ENCODE peak calls at places on chromosomes 16 and 17, in four cellular contexts. X, I, A and G are unnamed samples. For H3K36me3, the result is how much of the 10 kb centered on the place peaks cover.

GRCh38 chr16:64751906-64752305 is 370.0 kb downstream of the CDH11 start:
- DNase-seq in X (no peak), I (no peak), A (no peak), G (no peak)

GRCh38 chr17:45740553-45741330 is 43.4 kb upstream of the CRHR1 start:
- DNase-seq in X (peak), I (no peak), A (peak), G (no peak)

GRCh38 chr16:84294196-84295142 is at the start of gene WFDC1:
- DNase-seq in X (peak), I (no peak), A (no peak), G (no peak)

GRCh38 chr17:5555254-5555653 is 29.1 kb downstream of the NLRP1 start:
- DNase-seq in X (no peak), I (no peak), A (no peak), G (no peak)

GRCh38 chr17:57895382-57896060 is 45.7 kb upstream of the MRPS23 start:
- DNase-seq in X (no peak), I (no peak), A (no peak), G (no peak)

GRCh38 chr16:68636064-68636551 is 9.0 kb upstream of the CDH3 start:
- DNase-seq in X (no peak), I (no peak), A (peak), G (peak)

GRCh38 chr17:10754109-10754508 is 24.3 kb upstream of the TMEM220 start:
- DNase-seq in X (peak), I (no peak), A (peak), G (peak)

GRCh38 chr17:16106161-16106891 is 106.7 kb downstream of the TTC19 start:
- DNase-seq in X (no peak), I (no peak), A (no peak), G (no peak)

GRCh38 chr16:230949-231348 is 1.7 kb upstream of the LUC7L start:
- DNase-seq in X (no peak), I (no peak), A (no peak), G (no peak)

GRCh38 chr16:70696952-70697600 is 11.2 kb upstream of the MTSS2 start:
- DNase-seq in X (no peak), I (no peak), A (peak), G (peak)

GRCh38 chr16:3665508-3665907 is 11.0 kb downstream of the DNASE1 start:
- DNase-seq in X (no peak), I (no peak), A (no peak), G (no peak)

GRCh38 chr16:81626181-81626674 is 152.9 kb upstream of the PLCG2 start:
- DNase-seq in X (no peak), I (no peak), A (peak), G (no peak)

GRCh38 chr16:80924372-80924978 is 82.2 kb downstream of the CMC2 start:
- DNase-seq in X (peak), I (no peak), A (peak), G (peak)

GRCh38 chr17:37701424-37702020 is 43.3 kb downstream of the HNF1B start:
- DNase-seq in X (no peak), I (no peak), A (peak), G (no peak)

GRCh38 chr16:86392751-86393150 is 117.6 kb upstream of the FOXF1 start:
- DNase-seq in X (no peak), I (no peak), A (peak), G (no peak)

DNA sequence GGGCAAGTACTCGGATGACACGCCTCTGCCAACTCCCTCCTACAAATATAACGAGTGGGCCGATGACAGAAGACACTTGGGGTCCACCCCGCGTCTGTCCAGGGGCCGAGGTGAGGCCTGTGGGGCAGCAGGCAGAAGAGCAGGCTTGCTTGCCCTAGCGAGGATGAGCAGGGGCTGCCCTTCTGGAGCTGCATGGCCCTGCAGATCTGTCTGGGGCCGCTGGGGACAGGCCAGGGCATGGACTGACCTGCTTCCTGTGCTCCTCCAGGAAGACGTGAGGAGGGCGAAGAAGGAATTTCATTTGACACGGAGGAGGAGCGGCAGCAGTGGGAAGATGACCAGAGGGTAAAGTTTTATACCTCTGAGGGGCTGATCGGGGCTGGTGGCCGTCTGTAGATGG is 5.3 kb downstream of the DHX38 start:
- DNase-seq in X (no peak), I (no peak), A (no peak), G (no peak)
- H3K36me3 ChIP-seq in X (half or more), I (half or more), A (under half), G (under half)

GRCh38 chr17:82912571-82913089 is 72.8 kb upstream of the ZNF750 start:
- DNase-seq in X (peak), I (no peak), A (no peak), G (no peak)

GRCh38 chr17:82915697-82916027 is 75.8 kb upstream of the ZNF750 start:
- DNase-seq in X (no peak), I (no peak), A (no peak), G (no peak)

GRCh38 chr17:82915010-82915696 is 75.3 kb upstream of the ZNF750 start:
- DNase-seq in X (no peak), I (no peak), A (no peak), G (no peak)

GRCh38 chr17:82913304-82914043 is 73.7 kb upstream of the ZNF750 start:
- DNase-seq in X (peak), I (no peak), A (peak), G (no peak)

DNA sequence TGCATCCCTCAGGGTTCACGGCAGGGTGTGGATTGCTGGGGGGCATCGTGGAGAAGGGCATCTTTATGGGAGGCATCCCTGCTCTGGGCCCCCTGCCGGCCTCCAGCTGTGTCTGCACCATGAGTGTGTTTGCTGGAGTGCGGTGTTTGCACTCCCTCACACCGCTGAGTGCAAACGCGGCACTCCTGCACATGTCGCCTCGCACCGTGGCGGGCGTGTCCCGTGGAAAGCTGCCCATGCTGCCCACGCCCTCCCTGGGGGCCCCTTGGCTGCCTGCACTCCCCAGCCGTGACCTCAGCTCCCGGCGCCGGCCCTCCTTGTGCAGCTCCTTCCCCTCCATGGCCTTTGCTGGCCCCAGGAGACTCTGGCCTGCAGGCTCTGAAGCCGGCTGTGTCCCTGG is 74.6 kb upstream of the ZNF750 start:
- DNase-seq in X (no peak), I (no peak), A (peak), G (no peak)
- TF ChIP-seq CTCF in X (peak), I (peak), A (peak), G (no peak)

GRCh38 chr17:68955181-68955841 is at the start of gene ABCA8:
- DNase-seq in X (peak), I (no peak), A (no peak), G (no peak)
- H3K4me3 ChIP-seq in X (peak), I (no peak), A (no peak), G (peak)

GRCh38 chr17:4547118-4547906 is 7.9 kb downstream of the MYBBP1A start:
- DNase-seq in X (no peak), I (no peak), A (no peak), G (no peak)

GRCh38 chr17:4549781-4550533 is 5.2 kb downstream of the MYBBP1A start:
- DNase-seq in X (no peak), I (no peak), A (no peak), G (no peak)

GRCh38 chr17:4550534-4551039 is 4.6 kb downstream of the MYBBP1A start:
- DNase-seq in X (no peak), I (no peak), A (no peak), G (no peak)

GRCh38 chr17:4548061-4548461 is 7.1 kb downstream of the MYBBP1A start:
- DNase-seq in X (no peak), I (no peak), A (no peak), G (no peak)

GRCh38 chr17:4548721-4549531 is 6.3 kb downstream of the MYBBP1A start:
- DNase-seq in X (no peak), I (no peak), A (no peak), G (no peak)
- H3K36me3 ChIP-seq in X (under half), I (half or more), A (under half), G (under half)

GRCh38 chr17:32943206-32943605 is 15.3 kb downstream of the TMEM98 start:
- DNase-seq in X (no peak), I (no peak), A (no peak), G (no peak)

GRCh38 chr17:32940706-32941390 is 12.9 kb downstream of the TMEM98 start:
- DNase-seq in X (no peak), I (no peak), A (no peak), G (no peak)

GRCh38 chr17:32943647-32944191 is 15.8 kb downstream of the TMEM98 start:
- DNase-seq in X (peak), I (no peak), A (no peak), G (peak)

GRCh38 chr17:32944248-32945020 is 16.5 kb downstream of the TMEM98 start:
- DNase-seq in X (no peak), I (no peak), A (peak), G (no peak)

GRCh38 chr17:32941419-32942032 is 13.6 kb downstream of the TMEM98 start:
- DNase-seq in X (no peak), I (no peak), A (peak), G (no peak)
- TF ChIP-seq CTCF in X (peak), I (no peak), A (peak), G (peak)

GRCh38 chr17:1918346-1919021 is 88.7 kb downstream of the RPA1 start:
- DNase-seq in X (no peak), I (no peak), A (no peak), G (no peak)
- H3K4me3 ChIP-seq in X (no peak), I (no peak), A (no peak), G (no peak)

GRCh38 chr16:46900464-46901235 is 16.5 kb downstream of the GPT2 start:
- DNase-seq in X (no peak), I (no peak), A (no peak), G (peak)

GRCh38 chr16:46901709-46902108 is 17.5 kb downstream of the GPT2 start:
- DNase-seq in X (no peak), I (no peak), A (no peak), G (no peak)

GRCh38 chr16:46906360-46907060 is 22.3 kb downstream of the GPT2 start:
- DNase-seq in X (no peak), I (no peak), A (no peak), G (no peak)

GRCh38 chr16:46904471-46904870 is 20.3 kb downstream of the GPT2 start:
- DNase-seq in X (no peak), I (no peak), A (no peak), G (no peak)

GRCh38 chr16:46903255-46903905 is 19.2 kb downstream of the GPT2 start:
- DNase-seq in X (no peak), I (no peak), A (no peak), G (no peak)
- H3K36me3 ChIP-seq in X (under half), I (under half), A (under half), G (under half)